ENCODE peak calls at places on chromosomes 16 and 17, in eight cellular contexts. C, U, S, Y, D, Z, A and N are unnamed samples.

GRCh38 chr16:10876799-10877341 is at the start of gene CIITA:
- DNase-seq in U (no peak), Y (peak), A (peak), Z (peak), D (peak), C (peak), S (peak), N (no peak)

GRCh38 chr17:5055543-5055942 is 20.3 kb upstream of the SLC52A1 start:
- DNase-seq in U (no peak), Z (no peak), A (no peak), D (peak), C (no peak), S (no peak), Y (no peak), N (no peak)

GRCh38 chr16:51556694-51557327 is 405.7 kb upstream of the SALL1 start:
- DNase-seq in U (no peak), Z (no peak), S (peak), A (no peak), Y (peak), D (no peak), C (peak), N (peak)

GRCh38 chr17:28875856-28876564 is 21.2 kb downstream of the ERAL1 start:
- DNase-seq in S (no peak), U (no peak), D (no peak), Y (no peak), A (no peak), Z (no peak), C (no peak), N (no peak)

GRCh38 chr16:49858200-49859129 is 2.6 kb upstream of the ZNF423 start:
- DNase-seq in S (peak), C (peak), A (no peak), Z (no peak), D (peak), U (peak), Y (no peak), N (no peak)

GRCh38 chr17:28033972-28034714 is 8.3 kb upstream of the NLK start:
- DNase-seq in Z (no peak), D (no peak), C (peak), U (peak), S (no peak), A (no peak), Y (peak), N (peak)

GRCh38 chr16:73527191-73527590 is 479.3 kb upstream of the ZFHX3 start:
- DNase-seq in Z (no peak), A (no peak), S (no peak), U (no peak), D (no peak), Y (no peak), C (no peak), N (no peak)

GRCh38 chr17:44348988-44349364 is 3.9 kb downstream of the GRN start:
- DNase-seq in U (no peak), C (no peak), A (no peak), Z (no peak), D (no peak), Y (no peak), S (no peak), N (no peak)

GRCh38 chr17:8031261-8031661 is 7.6 kb upstream of the ALOX15B start:
- DNase-seq in C (no peak), Z (no peak), A (no peak), D (no peak), U (no peak), Y (no peak), S (no peak), N (no peak)

GRCh38 chr16:87240211-87241134 is 76.7 kb downstream of the C16orf95 start:
- DNase-seq in C (peak), U (no peak), A (no peak), Y (no peak), D (no peak), Z (no peak), S (no peak), N (peak)

GRCh38 chr16:1745181-1745899 is 26.0 kb downstream of the NME3 start:
- DNase-seq in Z (no peak), A (no peak), D (no peak), U (no peak), S (no peak), Y (peak), C (peak), N (no peak)

GRCh38 chr16:625402-626173 is 5.2 kb upstream of the WFIKKN1 start:
- DNase-seq in Z (no peak), S (no peak), U (no peak), A (no peak), Y (no peak), C (no peak), D (no peak), N (no peak)

GRCh38 chr17:75078097-75079022 is 9.4 kb upstream of the SLC16A5 start:
- DNase-seq in S (no peak), A (no peak), Y (peak), D (no peak), Z (peak), U (no peak), C (peak), N (no peak)

GRCh38 chr17:28335959-28336871 is 654 bp downstream of the TNFAIP1 start:
- DNase-seq in U (peak), Z (peak), A (no peak), S (peak), Y (peak), C (peak), D (peak), N (peak)

GRCh38 chr17:5422505-5422904 is 2.5 kb downstream of the RPAIN start:
- DNase-seq in U (no peak), Y (peak), Z (peak), S (no peak), C (peak), A (no peak), D (no peak), N (no peak)

GRCh38 chr17:35052240-35052608 is 11.3 kb downstream of the RFFL start:
- DNase-seq in U (no peak), Z (no peak), C (peak), Y (no peak), A (no peak), D (no peak), S (no peak), N (no peak)

GRCh38 chr17:38358586-38359513 is 7.2 kb downstream of the SOCS7 start:
- DNase-seq in S (no peak), U (no peak), A (no peak), Y (no peak), D (no peak), Z (no peak), C (no peak), N (no peak)

GRCh38 chr16:68194263-68194662 is 41.7 kb downstream of the ESRP2 start:
- DNase-seq in U (no peak), Y (no peak), S (no peak), Z (no peak), A (no peak), C (no peak), D (no peak), N (no peak)

GRCh38 chr17:64441772-64442549 is 7.0 kb upstream of the MILR1 start:
- DNase-seq in S (no peak), A (no peak), Y (peak), C (peak), D (no peak), U (peak), Z (no peak), N (no peak)

GRCh38 chr17:50439008-50439407 is 13.0 kb downstream of the ACSF2 start:
- DNase-seq in A (no peak), C (no peak), D (no peak), U (no peak), S (no peak), Z (no peak), Y (no peak), N (no peak)

GRCh38 chr16:30095166-30096078 is 591 bp downstream of the YPEL3 start:
- DNase-seq in D (peak), S (peak), C (no peak), Y (no peak), A (no peak), U (no peak), Z (no peak), N (no peak)

GRCh38 chr17:81365148-81365600 is 30.1 kb upstream of the BAHCC1 start:
- DNase-seq in U (peak), A (no peak), S (no peak), C (peak), Z (peak), Y (peak), D (peak), N (no peak)

GRCh38 chr16:19307587-19308241 is 22.2 kb downstream of the CLEC19A start:
- DNase-seq in A (no peak), C (no peak), D (peak), S (no peak), Y (no peak), Z (no peak), U (no peak), N (no peak)

GRCh38 chr17:78355045-78355641 is 4.7 kb downstream of the SOCS3 start:
- DNase-seq in A (no peak), D (no peak), Z (no peak), Y (no peak), C (no peak), S (no peak), U (no peak), N (no peak)

GRCh38 chr17:31882571-31882970 is 18.9 kb downstream of the UTP6 start:
- DNase-seq in Y (no peak), C (no peak), S (no peak), D (no peak), Z (no peak), A (no peak), U (no peak), N (no peak)

GRCh38 chr17:11950771-11951519 is 46.3 kb downstream of the ZNF18 start:
- DNase-seq in A (no peak), C (peak), S (no peak), Z (no peak), Y (peak), U (no peak), D (no peak), N (no peak)

GRCh38 chr17:75743625-75744206 is 21.3 kb downstream of the GALK1 start:
- DNase-seq in Z (no peak), C (no peak), Y (no peak), A (no peak), S (no peak), U (no peak), D (no peak), N (no peak)

GRCh38 chr16:86844691-86845090 is 266.3 kb downstream of the FOXL1 start:
- DNase-seq in U (no peak), A (no peak), Z (no peak), D (no peak), C (no peak), S (no peak), Y (no peak), N (no peak)

GRCh38 chr17:46874906-46875305 is 23.5 kb downstream of the WNT9B start:
- DNase-seq in D (no peak), A (no peak), U (no peak), Y (no peak), Z (no peak), S (no peak), C (no peak), N (no peak)
- TF ChIP-seq CTCF in D (no peak), A (no peak), U (no peak), Y (no peak), Z (no peak), S (no peak), C (no peak), N (no peak)

GRCh38 chr16:17439580-17439979 is 31.2 kb downstream of the XYLT1 start:
- DNase-seq in A (no peak), S (no peak), C (no peak), U (no peak), Y (no peak), D (no peak), Z (no peak), N (no peak)
- H3K4me3 ChIP-seq in A (no peak), S (no peak), C (no peak), U (no peak), Y (no peak), D (no peak), Z (no peak), N (no peak)

DNA sequence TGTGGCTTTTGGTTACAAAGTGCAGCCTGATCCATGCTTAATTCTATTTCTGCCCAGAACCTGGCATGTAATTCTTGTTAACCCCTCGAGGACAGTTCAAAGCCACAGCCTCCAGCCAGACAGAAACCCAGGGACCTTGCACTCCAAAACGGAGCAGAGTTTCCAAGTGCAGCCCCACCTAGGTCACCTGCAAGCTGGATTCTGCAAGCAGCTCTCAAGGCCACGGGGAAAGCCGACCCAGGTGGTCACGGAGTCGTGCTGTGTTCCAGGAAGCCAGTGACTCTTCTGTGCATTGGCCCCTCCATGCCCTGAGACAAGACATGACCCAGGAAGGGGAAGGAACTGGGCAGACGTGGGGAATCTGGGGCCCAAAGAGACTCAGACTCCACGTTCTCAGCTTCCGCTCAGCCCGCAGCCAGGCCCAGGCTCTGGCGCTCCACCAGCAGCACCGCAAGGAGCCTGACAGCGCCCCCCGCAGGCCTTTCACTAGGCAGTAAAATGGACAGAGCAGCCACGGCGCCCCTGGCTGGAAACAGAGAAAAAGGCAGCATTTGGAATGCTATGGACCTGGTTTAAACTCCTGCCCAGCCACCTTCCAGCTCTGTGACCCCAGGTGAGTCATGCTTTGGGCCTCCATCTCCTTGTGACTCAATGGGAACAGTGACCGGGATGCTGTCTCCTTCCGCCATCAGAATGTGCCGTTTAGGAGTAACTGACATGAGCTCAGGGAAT is 27.3 kb upstream of the GSG1L start:
- DNase-seq in Z (no peak), C (peak), U (no peak), A (no peak), S (no peak), D (peak), Y (peak), N (no peak)
- TF ChIP-seq CTCF in Z (peak), C (peak), U (peak), A (no peak), S (no peak), D (peak), Y (peak), N (peak)

GRCh38 chr16:82105107-82105506 is 64.9 kb downstream of the MPHOSPH6 start:
- DNase-seq in D (no peak), C (no peak), S (no peak), Y (no peak), U (no peak), Z (no peak), A (no peak), N (no peak)

GRCh38 chr16:82111944-82112343 is 58.1 kb downstream of the MPHOSPH6 start:
- DNase-seq in C (no peak), A (no peak), D (no peak), S (no peak), Y (no peak), Z (no peak), U (no peak), N (no peak)

GRCh38 chr16:82108774-82109173 is 61.2 kb downstream of the MPHOSPH6 start:
- DNase-seq in A (no peak), Z (no peak), C (no peak), S (no peak), Y (no peak), D (no peak), U (no peak), N (no peak)

GRCh38 chr16:82108101-82108500 is 61.9 kb downstream of the MPHOSPH6 start:
- DNase-seq in C (no peak), S (no peak), A (no peak), Y (no peak), D (no peak), U (no peak), Z (no peak), N (no peak)
- H3K4me3 ChIP-seq in C (no peak), S (no peak), A (no peak), Y (no peak), D (no peak), U (no peak), Z (no peak), N (no peak)

GRCh38 chr17:65455972-65456343 is 105.5 kb downstream of the AXIN2 start:
- DNase-seq in C (peak), S (no peak), U (peak), A (no peak), Y (peak), Z (no peak), D (peak), N (no peak)
- TF ChIP-seq CTCF in C (peak), S (no peak), U (peak), A (no peak), Y (peak), Z (peak), D (peak), N (peak)

GRCh38 chr16:47467501-47467900 is 6.4 kb downstream of the PHKB start:
- DNase-seq in Y (no peak), D (no peak), U (no peak), Z (no peak), A (no peak), S (no peak), C (no peak), N (no peak)

GRCh38 chr16:47461598-47462266 is 601 bp downstream of the PHKB start:
- DNase-seq in U (peak), Y (peak), Z (peak), D (peak), C (peak), A (no peak), S (no peak), N (no peak)

GRCh38 chr16:47460755-47461597 is at the start of the genes ITFG1 and PHKB:
- DNase-seq in Z (peak), S (peak), A (peak), Y (peak), D (peak), U (peak), C (peak), N (peak)

GRCh38 chr16:47465919-47466630 is 4.9 kb downstream of the PHKB start:
- DNase-seq in Y (no peak), A (no peak), S (no peak), D (no peak), Z (no peak), U (no peak), C (no peak), N (no peak)

GRCh38 chr16:47463771-47464624 is 2.9 kb downstream of the PHKB start:
- DNase-seq in A (no peak), C (no peak), D (no peak), S (no peak), Y (no peak), Z (no peak), U (no peak), N (no peak)
- H3K4me3 ChIP-seq in A (no peak), C (no peak), D (no peak), S (no peak), Y (no peak), Z (no peak), U (no peak), N (no peak)

DNA sequence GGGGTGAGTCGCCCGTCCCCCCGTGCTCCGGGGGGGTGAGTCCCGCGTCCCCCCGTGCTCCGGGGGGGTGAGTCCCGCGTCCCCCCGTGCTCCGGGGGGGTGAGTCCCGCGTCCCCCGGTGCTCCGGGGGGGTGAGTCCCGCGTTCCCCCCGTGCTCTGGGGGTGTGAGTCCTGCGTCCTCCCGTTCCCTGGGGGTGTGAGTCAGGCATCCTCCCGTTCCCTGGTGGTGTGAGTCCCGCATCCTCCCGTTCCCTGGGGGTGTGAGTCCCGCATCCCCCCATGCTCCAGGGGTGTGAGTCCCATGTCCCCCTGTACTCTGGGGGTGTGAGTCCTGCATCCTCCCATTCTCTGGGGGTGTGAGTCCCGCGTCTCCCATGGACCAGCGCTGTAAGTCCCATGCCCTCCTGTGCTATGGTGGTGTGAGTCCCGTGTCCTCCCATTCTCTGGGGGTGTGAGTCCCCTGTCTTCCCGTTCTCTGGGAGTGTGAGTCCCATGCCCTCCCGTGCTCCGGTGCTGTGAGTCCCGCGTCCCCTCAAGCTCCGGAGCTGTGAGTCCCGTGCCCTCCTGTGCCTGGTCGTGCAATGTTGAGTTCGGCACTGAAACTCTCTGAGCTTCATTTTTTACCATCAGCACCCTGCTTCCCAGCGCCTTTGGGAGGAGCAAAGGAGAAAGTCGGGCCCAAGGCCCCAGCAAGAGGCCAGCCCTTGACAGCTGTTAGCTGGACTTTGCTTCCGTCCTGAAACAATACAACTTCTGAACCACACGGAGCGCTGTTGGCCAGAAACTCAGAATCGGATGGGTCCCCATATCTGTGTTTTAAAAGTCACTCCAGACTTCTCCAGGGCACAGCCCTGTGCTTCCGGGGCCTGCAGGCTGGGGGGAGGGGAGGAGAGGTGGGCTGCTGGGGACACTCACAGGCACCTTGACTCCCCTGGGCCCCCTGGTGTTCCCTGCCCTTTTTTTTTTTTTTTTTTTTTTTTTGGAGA is 11.5 kb upstream of the ZC3H18 start:
- DNase-seq in A (no peak), C (peak), D (peak), Z (peak), U (peak), Y (peak), S (peak), N (no peak)
- TF ChIP-seq CTCF in A (no peak), C (peak), D (peak), Z (peak), U (peak), Y (peak), S (peak), N (peak)